ENCODE peak calls at places on chromosomes 5 and 9, in five cellular contexts. V is neuronal stem cell; W is tibial artery; Y is transverse colon; D is effector memory CD4-positive, alpha-beta T cell. E is an unnamed sample. For H3K4me1, the result is how much of the 10 kb centered on the place peaks cover.

GRCh38 chr5:21236104-21236503 is 1248.1 kb upstream of the CDH18 start:
- DNase-seq in V (no peak), W (no peak), Y (no peak), D (no peak), E (no peak)

GRCh38 chr5:135823799-135824366 is 10.6 kb upstream of the SLC25A48 start:
- DNase-seq in V (no peak), W (no peak), Y (no peak), D (no peak), E (no peak)

GRCh38 chr5:40681351-40682311 is 1.9 kb downstream of the PTGER4 start:
- DNase-seq in V (no peak), W (peak), Y (peak), D (peak), E (no peak)

GRCh38 chr5:169997736-169998284 is 17.5 kb upstream of the INSYN2B start:
- DNase-seq in V (no peak), W (no peak), Y (no peak), D (no peak), E (no peak)

GRCh38 chr9:89312154-89312616 is 1.2 kb downstream of the CKS2 start:
- DNase-seq in V (no peak), W (no peak), Y (no peak), D (no peak), E (no peak)

GRCh38 chr9:36318212-36318802 is 60.1 kb upstream of the GNE start:
- DNase-seq in V (no peak), W (no peak), Y (peak), D (no peak), E (no peak)

GRCh38 chr9:14310247-14310646 is 3.7 kb downstream of the NFIB start:
- DNase-seq in V (no peak), W (no peak), Y (no peak), D (no peak), E (no peak)

GRCh38 chr5:53479656-53480473 is 564 bp upstream of the FST start:
- DNase-seq in V (peak), W (peak), Y (peak), D (no peak), E (no peak)

GRCh38 chr9:129482521-129483466 is 138.1 kb downstream of the C9orf50 start:
- DNase-seq in V (peak), W (peak), Y (peak), D (no peak), E (no peak)

GRCh38 chr9:90915693-90916092 is 114.1 kb downstream of the SYK start:
- DNase-seq in V (no peak), W (no peak), Y (peak), D (no peak), E (no peak)

GRCh38 chr9:77616191-77616590 is 31.9 kb downstream of the GNA14 start:
- DNase-seq in V (no peak), W (no peak), Y (no peak), D (no peak), E (no peak)

GRCh38 chr5:71737931-71738539 is 19.0 kb downstream of the CARTPT start:
- DNase-seq in V (no peak), W (no peak), Y (no peak), D (no peak), E (no peak)

GRCh38 chr5:152246401-152246800 is 158.7 kb downstream of the NMUR2 start:
- DNase-seq in V (peak), W (no peak), Y (no peak), D (no peak), E (peak)

GRCh38 chr9:32843295-32843694 is 60.0 kb downstream of the TMEM215 start:
- DNase-seq in V (no peak), W (no peak), Y (no peak), D (no peak), E (no peak)

GRCh38 chr5:102713682-102714231 is 41.3 kb upstream of the PAM start:
- DNase-seq in V (no peak), W (no peak), Y (no peak), D (no peak), E (no peak)

GRCh38 chr9:136282272-136282861 is 21.5 kb downstream of the CCDC187 start:
- DNase-seq in V (no peak), W (no peak), Y (peak), D (no peak), E (no peak)

GRCh38 chr9:36731068-36731467 is 158.4 kb downstream of the MELK start:
- DNase-seq in V (no peak), W (no peak), Y (no peak), D (no peak), E (no peak)

GRCh38 chr9:91746904-91747303 is 203.1 kb downstream of the ROR2 start:
- DNase-seq in V (no peak), W (no peak), Y (no peak), D (no peak), E (no peak)

GRCh38 chr5:72067682-72068470 is 39.4 kb upstream of the MAP1B start:
- DNase-seq in V (no peak), W (no peak), Y (no peak), D (no peak), E (no peak)

GRCh38 chr5:134110382-134110781 is 4.1 kb upstream of the TCF7 start:
- DNase-seq in V (no peak), W (no peak), Y (no peak), D (no peak), E (no peak)

GRCh38 chr9:27118916-27119315 is 9.9 kb downstream of the TEK start:
- DNase-seq in V (no peak), W (no peak), Y (no peak), D (no peak), E (no peak)

GRCh38 chr9:137679249-137679648 is 60.4 kb downstream of the EHMT1 start:
- DNase-seq in V (no peak), W (peak), Y (no peak), D (no peak), E (peak)

GRCh38 chr9:134475051-134475790 is 149.0 kb downstream of the RXRA start:
- DNase-seq in V (no peak), W (peak), Y (peak), D (no peak), E (no peak)

GRCh38 chr5:124043456-124043855 is 531.5 kb downstream of the CSNK1G3 start:
- DNase-seq in V (no peak), W (no peak), Y (no peak), D (no peak), E (peak)

GRCh38 chr9:88837731-88838130 is 153.5 kb upstream of the S1PR3 start:
- DNase-seq in V (no peak), W (no peak), Y (no peak), D (no peak), E (no peak)

GRCh38 chr5:136020383-136021015 is 8.3 kb upstream of the TGFBI start:
- DNase-seq in V (no peak), W (no peak), Y (peak), D (no peak), E (no peak)

GRCh38 chr9:136599074-136599531 is 53.3 kb upstream of the NOTCH1 start:
- DNase-seq in V (no peak), W (no peak), Y (no peak), D (no peak), E (no peak)

DNA sequence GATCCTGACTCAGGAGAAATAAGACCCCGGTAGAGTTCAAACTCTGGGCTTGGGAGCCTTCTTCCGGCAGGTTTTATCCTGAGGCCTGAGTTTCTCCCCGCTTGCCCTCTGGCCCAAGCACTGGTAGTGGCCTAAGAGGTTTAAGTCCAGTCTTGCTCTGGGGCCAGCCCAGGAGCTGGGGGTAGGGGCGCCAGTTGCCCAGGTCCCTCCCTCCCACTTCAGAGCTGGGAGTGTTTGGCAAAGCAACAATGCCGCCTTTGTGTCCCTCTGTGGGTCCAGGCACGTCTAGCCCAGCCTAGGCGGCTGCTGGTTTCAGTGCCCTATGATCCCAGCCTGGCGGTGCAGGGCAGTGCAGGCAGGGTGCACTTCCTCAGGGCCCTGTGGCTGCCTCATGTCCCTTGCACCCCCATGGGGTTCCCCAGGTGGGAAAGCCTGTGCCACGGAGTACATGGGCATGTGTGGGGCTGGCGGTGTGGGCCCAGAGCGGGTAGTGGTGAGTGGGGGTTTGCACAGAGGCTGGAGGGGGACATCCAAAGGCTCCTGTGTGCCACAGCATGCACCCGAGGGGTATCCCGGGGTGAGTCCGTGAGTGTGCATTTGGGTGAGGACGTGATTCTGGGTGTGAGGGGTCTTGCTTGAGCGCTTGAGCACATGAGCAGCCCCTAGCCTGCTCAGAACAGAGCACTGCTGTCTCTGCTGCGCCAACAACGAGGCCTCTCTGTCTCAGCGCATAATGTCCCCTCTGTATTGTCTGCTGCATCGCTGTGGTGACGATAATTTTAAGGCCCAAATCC is 61.7 kb upstream of the PSD2 start:
- DNase-seq in V (no peak), W (no peak), Y (peak), D (no peak), E (no peak)
- H3K27ac ChIP-seq in V (no peak), W (no peak), Y (peak), D (no peak), E (no peak)

GRCh38 chr5:36881807-36882206 is 5.2 kb downstream of the NIPBL start:
- DNase-seq in V (no peak), W (no peak), Y (no peak), D (no peak), E (no peak)

GRCh38 chr5:36879274-36880033 is 2.9 kb downstream of the NIPBL start:
- DNase-seq in V (no peak), W (no peak), Y (no peak), D (no peak), E (no peak)

GRCh38 chr5:36881304-36881703 is 4.7 kb downstream of the NIPBL start:
- DNase-seq in V (no peak), W (no peak), Y (no peak), D (no peak), E (no peak)

GRCh38 chr5:36882250-36882649 is 5.7 kb downstream of the NIPBL start:
- DNase-seq in V (no peak), W (no peak), Y (no peak), D (no peak), E (no peak)

DNA sequence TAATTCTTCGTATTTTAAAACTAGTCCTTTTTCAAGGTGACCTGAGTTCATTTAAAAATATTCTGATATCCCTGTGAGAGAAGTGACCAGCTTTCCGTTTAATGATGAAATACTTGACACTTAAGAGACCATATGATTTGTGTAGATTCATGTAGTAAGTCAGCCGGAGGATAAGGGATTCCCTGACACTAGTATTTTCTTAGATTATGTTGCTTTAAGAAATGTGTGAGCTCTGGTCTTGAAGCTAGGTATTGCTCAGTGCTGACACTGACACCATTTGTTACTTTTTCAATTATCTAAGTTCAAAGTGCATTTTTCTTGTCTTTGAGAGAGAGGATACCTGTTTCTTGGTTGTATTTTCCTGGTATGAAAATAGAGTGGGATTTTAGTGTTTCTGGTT is 4.2 kb downstream of the NIPBL start:
- DNase-seq in V (no peak), W (no peak), Y (no peak), D (no peak), E (no peak)
- H3K4me1 ChIP-seq in V (under half), W (half or more), Y (under half), D (under half), E (under half)

GRCh38 chr5:174576042-174576441 is 148.3 kb upstream of the MSX2 start:
- DNase-seq in V (no peak), W (no peak), Y (no peak), D (no peak), E (no peak)

GRCh38 chr5:174571662-174572397 is 152.6 kb upstream of the MSX2 start:
- DNase-seq in V (no peak), W (peak), Y (peak), D (no peak), E (no peak)

GRCh38 chr5:174575043-174575442 is 149.3 kb upstream of the MSX2 start:
- DNase-seq in V (no peak), W (no peak), Y (no peak), D (no peak), E (no peak)

GRCh38 chr5:174572591-174572990 is 151.8 kb upstream of the MSX2 start:
- DNase-seq in V (no peak), W (no peak), Y (no peak), D (no peak), E (no peak)

DNA sequence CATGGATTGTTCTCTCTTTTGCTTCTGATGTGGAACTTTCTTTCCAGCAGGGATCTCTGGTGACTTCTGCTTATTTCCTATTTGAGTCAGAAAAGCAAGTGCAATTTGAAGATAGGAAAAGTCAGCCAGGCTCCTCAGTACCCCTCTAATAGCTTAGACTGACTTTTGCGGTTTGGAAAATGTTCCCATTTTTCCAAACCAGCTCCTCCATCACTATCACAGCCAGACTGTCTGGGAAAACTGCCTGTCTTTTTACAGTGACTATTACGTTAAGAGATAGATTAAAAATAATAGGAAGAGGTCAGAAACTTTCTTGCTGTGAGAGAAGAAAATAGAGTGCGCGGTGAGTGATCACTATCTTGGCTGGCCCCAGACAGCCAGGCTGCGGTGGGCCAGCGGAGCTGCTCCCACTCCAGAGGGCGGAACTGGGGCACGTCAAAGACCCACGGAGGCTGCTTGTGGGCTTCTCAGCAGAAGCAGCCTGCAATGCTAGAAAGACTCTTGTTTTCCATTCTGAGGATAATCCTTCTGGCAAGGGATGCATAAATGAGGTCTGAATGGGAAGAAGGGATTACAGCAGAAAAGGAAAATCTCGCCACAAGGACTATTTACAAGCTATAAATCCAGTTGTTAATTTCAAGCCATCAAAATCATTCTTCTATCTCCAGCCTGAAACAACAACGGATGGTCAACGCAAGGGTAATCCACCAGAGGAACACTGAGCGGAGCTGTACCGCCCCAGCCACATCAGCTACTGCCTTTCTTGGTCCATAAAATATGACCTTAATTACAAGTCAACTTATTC is 151.0 kb upstream of the MSX2 start:
- DNase-seq in V (no peak), W (no peak), Y (no peak), D (no peak), E (no peak)
- H3K4me3 ChIP-seq in V (no peak), W (no peak), Y (no peak), D (no peak), E (no peak)

GRCh38 chr5:61613679-61614078 is 281.6 kb downstream of the ZSWIM6 start:
- DNase-seq in V (no peak), W (no peak), Y (no peak), D (no peak), E (no peak)
- H3K27ac ChIP-seq in V (no peak), W (no peak), Y (no peak), D (no peak), E (no peak)